ENCODE peak calls at places on chromosomes 1 and 21, in eight cellular contexts. I is tibial artery, V is GM06990, A is WTC11, U is PC-9, G is glutamatergic neuron, W is esophagus squamous epithelium, L is AG09309. Q is an unnamed sample.
A peak's percentile ranks its signal among the peaks of the same experiment; 100 is the strongest.

GRCh38 chr1:107181253-107181977 is 40.6 kb downstream of the NTNG1 start:
- DNase-seq in U (no peak), W (no peak), G (no peak), V (no peak), A (no peak), I (no peak), L (no peak), Q (no peak)

GRCh38 chr1:166305371-166305770 is 138.6 kb upstream of the FAM78B start:
- DNase-seq in A (no peak), V (no peak), I (no peak), G (no peak), L (no peak), U (no peak), W (no peak), Q (no peak)

GRCh38 chr1:29849038-29849750 is 612.9 kb downstream of the PTPRU start:
- DNase-seq in W (no peak), L (no peak), A (peak; percentile 76), U (peak; percentile 33), V (peak; percentile 46), G (peak; percentile 48), I (no peak), Q (no peak)

GRCh38 chr1:6007318-6008083 is 15.3 kb upstream of the NPHP4 start:
- DNase-seq in W (no peak), L (no peak), G (no peak), I (no peak), V (no peak), A (peak; percentile 5), U (no peak), Q (no peak)

GRCh38 chr1:66553846-66554245 is 19.9 kb downstream of the SGIP1 start:
- DNase-seq in I (no peak), L (no peak), A (no peak), U (no peak), V (no peak), G (no peak), W (no peak), Q (no peak)

GRCh38 chr21:44530903-44531605 is 8.9 kb downstream of the KRTAP10-1 start:
- DNase-seq in U (no peak), I (peak; percentile 6), V (no peak), G (no peak), A (peak; percentile 6), L (no peak), W (no peak), Q (no peak)

GRCh38 chr1:12345350-12346217 is 115.8 kb downstream of the VPS13D start:
- DNase-seq in I (no peak), G (no peak), U (no peak), V (no peak), W (no peak), L (no peak), A (no peak), Q (no peak)

GRCh38 chr21:33655591-33656221 is 13.4 kb downstream of the ITSN1 start:
- DNase-seq in A (no peak), U (peak; percentile 63), G (no peak), L (no peak), I (no peak), V (no peak), W (no peak), Q (peak; percentile 96)

GRCh38 chr1:227357229-227358078 is 39.2 kb upstream of the CDC42BPA start:
- DNase-seq in I (peak; percentile 43), G (peak; percentile 20), A (peak; percentile 26), U (peak; percentile 83), V (no peak), W (no peak), L (no peak), Q (no peak)

GRCh38 chr1:46342084-46342656 is 1.6 kb downstream of the NSUN4 start:
- DNase-seq in G (no peak), L (no peak), I (no peak), A (peak; percentile 22), U (peak; percentile 25), V (no peak), W (no peak), Q (no peak)

GRCh38 chr1:86557739-86558138 is 10.9 kb downstream of the CLCA4 start:
- DNase-seq in L (no peak), U (no peak), G (no peak), A (no peak), V (no peak), I (no peak), W (no peak), Q (no peak)

GRCh38 chr1:192474080-192474683 is 101.4 kb upstream of the RGS1 start:
- DNase-seq in G (no peak), V (no peak), A (no peak), W (no peak), I (no peak), L (no peak), U (no peak), Q (no peak)

GRCh38 chr1:104235141-104235540 is 485.4 kb downstream of the AMY1C start:
- DNase-seq in I (no peak), A (no peak), V (no peak), L (no peak), G (no peak), U (no peak), W (no peak), Q (no peak)

GRCh38 chr1:182348916-182349747 is 42.5 kb downstream of the GLUL start:
- DNase-seq in U (no peak), A (no peak), G (no peak), V (no peak), L (peak; percentile 11), W (no peak), I (peak; percentile 67), Q (no peak)

GRCh38 chr1:68051475-68051874 is 1.0 kb upstream of the DIRAS3 start:
- DNase-seq in I (peak; percentile 25), A (peak; percentile 73), V (no peak), W (no peak), U (no peak), L (peak; percentile 49), G (peak; percentile 69), Q (peak; percentile 18)
- TF ChIP-seq CTCF in I (peak; percentile 56), A (no peak), V (no peak), W (no peak), U (no peak), L (peak; percentile 82), G (no peak), Q (peak; percentile 53)

GRCh38 chr21:41611966-41612606 is 104.1 kb upstream of the TMPRSS2 start:
- DNase-seq in V (no peak), L (no peak), A (peak; percentile 51), I (no peak), W (no peak), U (peak; percentile 61), G (no peak), Q (no peak)
- TF ChIP-seq CTCF in V (peak; percentile 34), L (peak; percentile 37), A (no peak), I (no peak), W (no peak), U (no peak), G (no peak), Q (peak; percentile 57)

GRCh38 chr1:173410794-173411236 is 66.3 kb upstream of the PRDX6 start:
- DNase-seq in U (no peak), W (no peak), L (no peak), A (no peak), G (no peak), V (peak; percentile 78), I (no peak), Q (no peak)

GRCh38 chr1:173409613-173410012 is 67.5 kb upstream of the PRDX6 start:
- DNase-seq in G (no peak), V (no peak), L (no peak), U (no peak), I (peak; percentile 35), W (no peak), A (no peak), Q (no peak)

GRCh38 chr1:173407846-173408245 is 69.3 kb upstream of the PRDX6 start:
- DNase-seq in L (no peak), V (no peak), U (no peak), I (no peak), W (no peak), G (no peak), A (no peak), Q (no peak)

GRCh38 chr1:173410133-173410793 is 66.9 kb upstream of the PRDX6 start:
- DNase-seq in U (no peak), V (no peak), A (no peak), L (no peak), W (no peak), G (no peak), I (no peak), Q (no peak)

DNA sequence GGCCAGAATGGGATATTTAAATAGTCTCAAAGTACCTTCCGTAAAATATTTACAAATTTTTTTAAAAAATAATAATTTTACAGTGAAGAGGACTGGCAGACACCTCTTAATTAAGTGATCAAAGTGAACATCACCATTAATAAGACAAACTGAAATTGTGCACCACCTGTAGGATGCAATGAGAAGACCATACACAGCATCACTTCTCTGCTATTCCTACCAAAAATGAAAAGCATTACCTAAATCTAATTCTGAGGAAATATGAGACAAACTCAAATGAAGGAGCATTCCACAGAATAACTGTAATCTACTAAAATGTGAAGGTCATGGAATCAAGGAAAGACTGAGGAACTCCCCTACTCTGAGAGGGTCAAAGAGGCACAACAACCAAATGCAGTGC is 68.2 kb upstream of the PRDX6 start:
- DNase-seq in L (no peak), V (no peak), A (no peak), U (no peak), G (no peak), I (no peak), W (no peak), Q (no peak)
- TF ChIP-seq CTCF in L (peak; percentile 3), V (peak; percentile 12), A (no peak), U (no peak), G (no peak), I (no peak), W (no peak), Q (no peak)

DNA sequence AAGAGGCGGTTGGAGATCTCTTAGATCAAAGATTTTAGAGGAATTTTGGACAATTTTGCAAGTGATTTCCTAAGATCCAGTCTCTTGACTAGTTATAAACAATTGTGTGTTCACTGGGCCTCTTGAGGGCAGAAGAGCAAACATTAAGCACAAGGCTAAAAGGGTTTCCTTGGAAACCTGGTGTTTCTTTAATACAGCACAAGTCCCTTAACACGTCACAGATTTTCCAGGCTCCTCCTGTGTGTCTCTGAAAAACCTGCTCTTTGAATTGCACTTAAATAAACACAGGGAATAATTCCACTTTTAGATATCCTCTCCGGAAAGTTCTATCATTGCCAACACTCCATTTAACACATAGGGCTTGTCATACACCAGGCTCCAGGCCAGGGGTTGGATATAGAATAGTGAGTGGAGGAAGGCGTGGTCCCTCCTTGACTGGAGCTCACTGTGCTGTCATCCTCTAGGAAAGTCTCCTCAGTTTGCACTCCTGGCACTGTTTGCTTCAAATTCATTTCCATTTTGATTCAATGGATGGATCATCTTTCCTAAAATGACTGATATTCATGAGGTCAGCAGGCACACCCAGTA is 442.5 kb downstream of the DSCAM start:
- DNase-seq in W (no peak), I (no peak), V (no peak), A (no peak), L (no peak), G (no peak), U (no peak), Q (no peak)
- TF ChIP-seq CTCF in W (no peak), I (no peak), V (no peak), A (no peak), L (no peak), G (no peak), U (no peak), Q (no peak)

DNA sequence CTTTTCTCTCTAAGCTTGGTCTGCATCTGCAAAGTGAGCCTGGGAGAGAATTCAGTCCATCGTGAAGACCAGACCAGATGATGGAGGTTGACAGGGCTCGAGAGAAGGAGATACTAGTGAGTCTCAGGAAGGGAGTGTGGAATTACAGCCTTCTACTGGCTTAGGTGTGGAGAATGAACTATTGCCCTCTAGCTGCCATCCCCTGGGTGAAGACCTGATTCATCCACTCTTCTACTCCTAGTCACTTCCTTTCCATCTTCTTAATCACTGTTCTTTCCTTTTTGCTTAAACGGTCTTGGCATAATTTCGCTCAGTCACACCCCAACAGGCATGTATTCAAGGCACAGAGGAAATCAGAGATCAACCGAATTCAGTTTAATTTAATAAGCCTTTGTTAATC is 34.0 kb upstream of the HSD17B7 start:
- DNase-seq in V (no peak), U (no peak), L (no peak), W (no peak), I (no peak), A (no peak), G (no peak), Q (no peak)
- TF ChIP-seq CTCF in V (no peak), U (no peak), L (no peak), W (no peak), I (no peak), A (no peak), G (no peak), Q (no peak)